ENCODE peak calls at places on chromosomes 7 and 10, in eight cellular contexts. One of them, this sample, is unnamed. For H3K36me3 and H3K4me1, the result is how much of the 10 kb centered on the place peaks cover.

GRCh38 chr10:51937736-51938135 is 238.3 kb upstream of the CSTF2T start:
- DNase-seq in ovary: no peak
- DNase-seq in body of pancreas: no peak
- DNase-seq in hepatocyte: no peak
- DNase-seq in uterus: no peak
- DNase-seq in mammary epithelial cell: peak
- DNase-seq in fibroblast of lung: peak
- DNase-seq in left lung: no peak
- DNase-seq in this sample: no peak

GRCh38 chr10:97596101-97597055 is 6.9 kb downstream of the C10orf62 start:
- DNase-seq in ovary: no peak
- DNase-seq in body of pancreas: peak
- DNase-seq in hepatocyte: peak
- DNase-seq in uterus: peak
- DNase-seq in mammary epithelial cell: peak
- DNase-seq in fibroblast of lung: peak
- DNase-seq in left lung: no peak
- DNase-seq in this sample: no peak

GRCh38 chr10:50347394-50347802 is 96.1 kb upstream of the ASAH2 start:
- DNase-seq in ovary: no peak
- DNase-seq in body of pancreas: no peak
- DNase-seq in hepatocyte: no peak
- DNase-seq in uterus: no peak
- DNase-seq in mammary epithelial cell: no peak
- DNase-seq in fibroblast of lung: no peak
- DNase-seq in left lung: no peak
- DNase-seq in this sample: no peak

GRCh38 chr7:123649956-123650355 is 5.7 kb upstream of the LMOD2 start:
- DNase-seq in ovary: no peak
- DNase-seq in body of pancreas: no peak
- DNase-seq in hepatocyte: no peak
- DNase-seq in uterus: no peak
- DNase-seq in mammary epithelial cell: peak
- DNase-seq in fibroblast of lung: peak
- DNase-seq in left lung: no peak
- DNase-seq in this sample: no peak

GRCh38 chr7:21276471-21277035 is 151.3 kb upstream of the SP4 start:
- DNase-seq in ovary: no peak
- DNase-seq in body of pancreas: no peak
- DNase-seq in hepatocyte: no peak
- DNase-seq in uterus: no peak
- DNase-seq in mammary epithelial cell: no peak
- DNase-seq in fibroblast of lung: no peak
- DNase-seq in left lung: no peak
- DNase-seq in this sample: no peak

GRCh38 chr10:68106656-68107055 is 2.6 kb upstream of the MYPN start:
- DNase-seq in ovary: no peak
- DNase-seq in body of pancreas: no peak
- DNase-seq in hepatocyte: no peak
- DNase-seq in uterus: no peak
- DNase-seq in mammary epithelial cell: peak
- DNase-seq in fibroblast of lung: peak
- DNase-seq in left lung: no peak
- DNase-seq in this sample: no peak

GRCh38 chr10:94075521-94075920 is 81.8 kb downstream of the PLCE1 start:
- DNase-seq in ovary: no peak
- DNase-seq in body of pancreas: no peak
- DNase-seq in hepatocyte: no peak
- DNase-seq in uterus: no peak
- DNase-seq in mammary epithelial cell: no peak
- DNase-seq in fibroblast of lung: no peak
- DNase-seq in left lung: no peak
- DNase-seq in this sample: no peak

GRCh38 chr7:53245721-53246120 is 210.3 kb downstream of the POM121L12 start:
- DNase-seq in ovary: no peak
- DNase-seq in body of pancreas: no peak
- DNase-seq in hepatocyte: no peak
- DNase-seq in uterus: no peak
- DNase-seq in mammary epithelial cell: no peak
- DNase-seq in fibroblast of lung: no peak
- DNase-seq in left lung: no peak
- DNase-seq in this sample: no peak

GRCh38 chr10:81031774-81032173 is 494.1 kb downstream of the SH2D4B start:
- DNase-seq in ovary: no peak
- DNase-seq in body of pancreas: no peak
- DNase-seq in hepatocyte: no peak
- DNase-seq in uterus: no peak
- DNase-seq in mammary epithelial cell: no peak
- DNase-seq in fibroblast of lung: no peak
- DNase-seq in left lung: no peak
- DNase-seq in this sample: no peak

GRCh38 chr7:35802102-35802466 is 1.2 kb downstream of the SEPTIN7 start:
- DNase-seq in ovary: no peak
- DNase-seq in body of pancreas: no peak
- DNase-seq in hepatocyte: no peak
- DNase-seq in uterus: no peak
- DNase-seq in mammary epithelial cell: no peak
- DNase-seq in fibroblast of lung: no peak
- DNase-seq in left lung: no peak
- DNase-seq in this sample: no peak

GRCh38 chr10:42960491-42961155 is 116.2 kb upstream of the RET start:
- DNase-seq in ovary: no peak
- DNase-seq in body of pancreas: no peak
- DNase-seq in hepatocyte: peak
- DNase-seq in uterus: no peak
- DNase-seq in mammary epithelial cell: peak
- DNase-seq in fibroblast of lung: peak
- DNase-seq in left lung: peak
- DNase-seq in this sample: no peak

GRCh38 chr10:52746169-52746568 is 26.4 kb downstream of the MBL2 start:
- DNase-seq in ovary: no peak
- DNase-seq in body of pancreas: no peak
- DNase-seq in hepatocyte: no peak
- DNase-seq in uterus: no peak
- DNase-seq in mammary epithelial cell: no peak
- DNase-seq in fibroblast of lung: no peak
- DNase-seq in left lung: no peak
- DNase-seq in this sample: no peak

GRCh38 chr7:2738766-2739549 is 51.0 kb downstream of the AMZ1 start:
- DNase-seq in ovary: peak
- DNase-seq in body of pancreas: no peak
- DNase-seq in hepatocyte: no peak
- DNase-seq in uterus: no peak
- DNase-seq in mammary epithelial cell: no peak
- DNase-seq in fibroblast of lung: no peak
- DNase-seq in left lung: no peak
- DNase-seq in this sample: no peak

GRCh38 chr7:113796557-113796956 is 122.3 kb downstream of the PPP1R3A start:
- DNase-seq in ovary: no peak
- DNase-seq in body of pancreas: no peak
- DNase-seq in hepatocyte: no peak
- DNase-seq in uterus: no peak
- DNase-seq in mammary epithelial cell: peak
- DNase-seq in fibroblast of lung: peak
- DNase-seq in left lung: no peak
- DNase-seq in this sample: no peak

GRCh38 chr10:131811239-131812011 is 89.4 kb upstream of the PPP2R2D start:
- DNase-seq in ovary: no peak
- DNase-seq in body of pancreas: no peak
- DNase-seq in hepatocyte: no peak
- DNase-seq in uterus: no peak
- DNase-seq in mammary epithelial cell: no peak
- DNase-seq in fibroblast of lung: no peak
- DNase-seq in left lung: peak
- DNase-seq in this sample: no peak

GRCh38 chr7:92782236-92782635 is 54.1 kb downstream of the CDK6 start:
- DNase-seq in ovary: no peak
- DNase-seq in body of pancreas: no peak
- DNase-seq in hepatocyte: no peak
- DNase-seq in uterus: no peak
- DNase-seq in mammary epithelial cell: no peak
- DNase-seq in fibroblast of lung: no peak
- DNase-seq in left lung: no peak
- DNase-seq in this sample: no peak

GRCh38 chr7:92781117-92781720 is 55.2 kb downstream of the CDK6 start:
- DNase-seq in ovary: peak
- DNase-seq in body of pancreas: no peak
- DNase-seq in hepatocyte: no peak
- DNase-seq in uterus: peak
- DNase-seq in mammary epithelial cell: no peak
- DNase-seq in fibroblast of lung: peak
- DNase-seq in left lung: no peak
- DNase-seq in this sample: no peak

GRCh38 chr7:92783260-92783911 is 53.0 kb downstream of the CDK6 start:
- DNase-seq in ovary: no peak
- DNase-seq in body of pancreas: no peak
- DNase-seq in hepatocyte: no peak
- DNase-seq in uterus: no peak
- DNase-seq in mammary epithelial cell: no peak
- DNase-seq in fibroblast of lung: no peak
- DNase-seq in left lung: no peak
- DNase-seq in this sample: no peak

GRCh38 chr7:92784935-92785334 is 51.4 kb downstream of the CDK6 start:
- DNase-seq in ovary: no peak
- DNase-seq in body of pancreas: no peak
- DNase-seq in hepatocyte: no peak
- DNase-seq in uterus: no peak
- DNase-seq in mammary epithelial cell: no peak
- DNase-seq in fibroblast of lung: no peak
- DNase-seq in left lung: no peak
- DNase-seq in this sample: no peak

DNA sequence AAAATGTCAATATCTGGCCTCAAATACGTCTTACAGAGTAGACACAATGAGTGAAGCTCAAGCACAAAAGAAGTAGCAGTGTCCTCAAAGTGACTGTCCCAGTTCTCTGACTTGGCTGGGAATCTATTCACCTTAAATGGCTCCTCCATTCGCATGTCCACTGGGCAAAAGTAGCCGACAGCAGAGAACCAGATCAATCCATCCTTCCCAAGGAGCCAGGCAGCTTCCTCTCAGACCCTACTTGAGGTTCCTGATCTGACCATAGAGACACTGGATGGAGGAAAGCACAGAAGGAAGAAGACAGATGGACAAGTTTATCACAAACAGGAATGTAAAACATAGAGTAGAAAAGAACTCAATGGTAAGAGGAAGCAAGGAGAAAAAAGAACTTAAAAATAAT is 53.5 kb downstream of the CDK6 start:
- DNase-seq in ovary: no peak
- DNase-seq in body of pancreas: no peak
- DNase-seq in hepatocyte: no peak
- DNase-seq in uterus: no peak
- DNase-seq in mammary epithelial cell: no peak
- DNase-seq in fibroblast of lung: no peak
- DNase-seq in left lung: no peak
- DNase-seq in this sample: no peak
- H3K27ac ChIP-seq in ovary: no peak
- H3K27ac ChIP-seq in body of pancreas: no peak
- H3K27ac ChIP-seq in hepatocyte: no peak
- H3K27ac ChIP-seq in uterus: no peak
- H3K27ac ChIP-seq in mammary epithelial cell: no peak
- H3K27ac ChIP-seq in fibroblast of lung: no peak
- H3K27ac ChIP-seq in left lung: no peak
- H3K27ac ChIP-seq in this sample: no peak

GRCh38 chr7:5502726-5503243 is 79.2 kb upstream of the TNRC18 start:
- DNase-seq in ovary: no peak
- DNase-seq in body of pancreas: no peak
- DNase-seq in hepatocyte: no peak
- DNase-seq in uterus: no peak
- DNase-seq in mammary epithelial cell: no peak
- DNase-seq in fibroblast of lung: no peak
- DNase-seq in left lung: no peak
- DNase-seq in this sample: no peak
- H3K36me3 ChIP-seq in ovary: under half
- H3K36me3 ChIP-seq in body of pancreas: under half
- H3K36me3 ChIP-seq in hepatocyte: under half
- H3K36me3 ChIP-seq in uterus: under half
- H3K36me3 ChIP-seq in mammary epithelial cell: under half
- H3K36me3 ChIP-seq in fibroblast of lung: under half
- H3K36me3 ChIP-seq in left lung: under half
- H3K36me3 ChIP-seq in this sample: under half

DNA sequence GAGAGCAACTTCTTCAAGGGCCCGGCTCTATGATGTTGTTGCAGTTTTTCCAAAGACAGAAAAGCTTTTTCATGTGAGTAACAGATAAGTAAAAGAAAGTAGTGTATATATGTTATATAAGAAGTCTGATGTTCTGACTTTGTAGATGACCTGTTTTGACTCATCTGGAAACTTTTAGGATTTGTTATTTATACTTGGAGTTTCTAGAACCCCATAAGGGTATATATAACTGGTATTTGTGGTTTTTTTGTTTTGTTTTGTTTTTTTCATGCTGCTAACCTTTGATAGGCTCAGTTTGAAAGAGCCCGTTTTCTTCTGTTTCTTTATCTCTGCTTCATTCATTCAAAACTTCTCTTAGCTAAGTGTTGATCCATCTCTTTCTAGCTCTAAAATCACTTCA is 7.3 kb downstream of the RPP30 start:
- DNase-seq in ovary: no peak
- DNase-seq in body of pancreas: no peak
- DNase-seq in hepatocyte: no peak
- DNase-seq in uterus: no peak
- DNase-seq in mammary epithelial cell: no peak
- DNase-seq in fibroblast of lung: no peak
- DNase-seq in left lung: no peak
- DNase-seq in this sample: no peak
- H3K4me1 ChIP-seq in ovary: under half
- H3K4me1 ChIP-seq in body of pancreas: under half
- H3K4me1 ChIP-seq in hepatocyte: under half
- H3K4me1 ChIP-seq in uterus: under half
- H3K4me1 ChIP-seq in mammary epithelial cell: under half
- H3K4me1 ChIP-seq in fibroblast of lung: under half
- H3K4me1 ChIP-seq in left lung: under half
- H3K4me1 ChIP-seq in this sample: under half

DNA sequence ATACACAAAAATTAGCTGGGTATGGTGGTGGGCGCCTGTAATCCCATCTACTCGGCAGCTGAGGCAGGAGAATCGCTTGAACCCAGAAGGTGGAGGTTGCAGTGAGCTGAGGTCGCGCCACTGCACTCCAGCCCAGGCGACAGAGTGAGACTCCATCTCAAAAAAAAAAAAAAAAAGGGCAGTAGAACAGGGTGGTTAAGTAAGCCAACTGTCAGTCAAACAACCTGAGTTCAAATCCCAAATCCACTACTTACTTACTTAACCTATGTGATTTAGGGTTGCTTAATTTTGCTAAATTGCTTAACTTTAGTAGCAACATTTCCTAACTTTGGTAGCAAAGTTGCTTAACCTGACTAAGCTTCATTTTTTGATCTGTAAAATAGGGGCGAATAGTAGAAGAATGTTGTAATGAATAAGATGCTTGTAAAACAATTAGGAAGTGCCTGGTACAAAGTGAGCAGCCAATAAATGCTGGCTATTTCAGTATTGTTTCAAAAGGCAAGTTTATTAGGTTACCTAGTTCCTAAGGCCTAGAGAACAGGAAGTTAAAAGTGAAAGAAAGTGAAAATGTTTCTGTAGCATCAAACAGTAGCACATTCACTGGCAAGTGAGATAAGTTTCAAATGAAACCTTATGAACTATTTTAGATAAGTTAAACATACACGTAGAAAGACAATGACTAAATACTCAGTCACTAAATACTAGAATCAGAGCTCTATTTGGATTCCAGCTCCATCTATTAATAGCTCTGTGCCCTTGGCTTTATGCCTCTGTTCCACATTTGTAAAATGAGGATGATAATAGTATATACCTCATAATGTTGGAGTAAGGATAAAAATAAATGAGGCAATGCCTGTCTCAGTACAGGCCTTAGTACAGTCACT is 64.3 kb downstream of the HOXA1 start:
- DNase-seq in ovary: no peak
- DNase-seq in body of pancreas: no peak
- DNase-seq in hepatocyte: no peak
- DNase-seq in uterus: no peak
- DNase-seq in mammary epithelial cell: peak
- DNase-seq in fibroblast of lung: peak
- DNase-seq in left lung: no peak
- DNase-seq in this sample: no peak
- H3K27ac ChIP-seq in ovary: no peak
- H3K27ac ChIP-seq in body of pancreas: no peak
- H3K27ac ChIP-seq in hepatocyte: peak
- H3K27ac ChIP-seq in uterus: no peak
- H3K27ac ChIP-seq in mammary epithelial cell: peak
- H3K27ac ChIP-seq in fibroblast of lung: peak
- H3K27ac ChIP-seq in left lung: no peak
- H3K27ac ChIP-seq in this sample: no peak

This sample was measured in CD8-positive, alpha-beta T cell.